ENCODE peak calls at places on chromosomes 13 and 19, in ten cellular contexts. R is neural crest cell, L is Peyer's patch, V is nephron progenitor cell, J is heart left ventricle, Y is lower lobe of right lung, H is fibroblast of lung, K is endothelial cell, X is cardiac muscle cell, D is BE2C. B is an unnamed sample.

GRCh38 chr13:37747071-37747612 is 122.4 kb downstream of the TRPC4 start:
- DNase-seq in R (no peak), L (no peak), V (no peak), J (no peak), Y (no peak), H (peak), K (no peak), X (peak), D (no peak), B (no peak)

GRCh38 chr19:23916991-23917390 is 2.3 kb downstream of the ZNF726 start:
- DNase-seq in R (no peak), L (no peak), V (no peak), J (no peak), Y (no peak), H (peak), K (no peak), X (peak), D (no peak), B (no peak)

GRCh38 chr19:13784731-13785452 is 10.4 kb upstream of the ZSWIM4 start:
- DNase-seq in R (peak), L (peak), V (peak), J (peak), Y (peak), H (peak), K (peak), X (peak), D (peak), B (peak)

GRCh38 chr13:98390086-98390697 is 186.7 kb downstream of the STK24 start:
- DNase-seq in R (no peak), L (no peak), V (no peak), J (no peak), Y (no peak), H (peak), K (no peak), X (peak), D (no peak), B (no peak)

GRCh38 chr19:6226444-6227155 is 53.2 kb downstream of the MLLT1 start:
- DNase-seq in R (no peak), L (no peak), V (no peak), J (peak), Y (peak), H (no peak), K (no peak), X (no peak), D (peak), B (no peak)

GRCh38 chr13:71672527-71672926 is 194.5 kb downstream of the DACH1 start:
- DNase-seq in R (no peak), L (no peak), V (no peak), J (no peak), Y (no peak), H (peak), K (no peak), X (peak), D (no peak), B (no peak)

GRCh38 chr19:32872391-32872790 is 2.8 kb upstream of the SLC7A9 start:
- DNase-seq in R (no peak), L (no peak), V (no peak), J (no peak), Y (no peak), H (no peak), K (no peak), X (no peak), D (no peak), B (no peak)

GRCh38 chr13:79988573-79988972 is 352.4 kb downstream of the SPRY2 start:
- DNase-seq in R (no peak), L (peak), V (no peak), J (no peak), Y (no peak), H (peak), K (no peak), X (peak), D (no peak), B (no peak)

GRCh38 chr13:33262069-33262487 is 23.5 kb downstream of the STARD13 start:
- DNase-seq in R (no peak), L (peak), V (no peak), J (no peak), Y (no peak), H (no peak), K (no peak), X (no peak), D (peak), B (no peak)

GRCh38 chr13:98691360-98691759 is 61.1 kb downstream of the SLC15A1 start:
- DNase-seq in R (no peak), L (no peak), V (no peak), J (no peak), Y (no peak), H (no peak), K (no peak), X (no peak), D (no peak), B (no peak)

GRCh38 chr19:5246554-5247155 is 94.0 kb downstream of the PTPRS start:
- DNase-seq in R (no peak), L (no peak), V (no peak), J (no peak), Y (no peak), H (no peak), K (no peak), X (no peak), D (no peak), B (no peak)

GRCh38 chr19:41437944-41438574 is 1.7 kb downstream of the DMAC2 start:
- DNase-seq in R (no peak), L (peak), V (no peak), J (peak), Y (no peak), H (no peak), K (no peak), X (no peak), D (no peak), B (no peak)

GRCh38 chr19:6076291-6076665 is 34.0 kb downstream of the RFX2 start:
- DNase-seq in R (no peak), L (no peak), V (no peak), J (no peak), Y (no peak), H (no peak), K (no peak), X (no peak), D (no peak), B (no peak)

GRCh38 chr19:45442927-45443461 is 19.3 kb upstream of the ERCC1 start:
- DNase-seq in R (peak), L (no peak), V (peak), J (peak), Y (peak), H (peak), K (peak), X (peak), D (peak), B (no peak)

GRCh38 chr13:48585456-48585840 is 52.6 kb upstream of the RCBTB2 start:
- DNase-seq in R (peak), L (no peak), V (no peak), J (no peak), Y (no peak), H (peak), K (no peak), X (peak), D (no peak), B (no peak)

GRCh38 chr13:64057372-64058020 is 2641.8 kb upstream of the PCDH20 start:
- DNase-seq in R (no peak), L (no peak), V (no peak), J (no peak), Y (no peak), H (no peak), K (no peak), X (no peak), D (no peak), B (no peak)

GRCh38 chr19:38898788-38899446 is 501 bp downstream of the SIRT2 start:
- DNase-seq in R (peak), L (no peak), V (peak), J (no peak), Y (no peak), H (peak), K (no peak), X (peak), D (no peak), B (no peak)

GRCh38 chr19:38831142-38831605 is 420 bp downstream of the ECH1 start:
- DNase-seq in R (peak), L (peak), V (peak), J (peak), Y (peak), H (peak), K (peak), X (peak), D (peak), B (no peak)

GRCh38 chr19:48506138-48506733 is 5.4 kb downstream of the LMTK3 start:
- DNase-seq in R (no peak), L (no peak), V (no peak), J (no peak), Y (no peak), H (peak), K (no peak), X (peak), D (no peak), B (no peak)

GRCh38 chr13:24038846-24039330 is 121.6 kb upstream of the SPATA13 start:
- DNase-seq in R (peak), L (no peak), V (no peak), J (no peak), Y (no peak), H (no peak), K (no peak), X (peak), D (no peak), B (no peak)

GRCh38 chr19:1472227-1473055 is 6.6 kb downstream of the C19orf25 start:
- DNase-seq in R (no peak), L (no peak), V (no peak), J (no peak), Y (peak), H (no peak), K (no peak), X (no peak), D (no peak), B (no peak)

GRCh38 chr19:334296-335071 is 10.1 kb downstream of the MIER2 start:
- DNase-seq in R (no peak), L (peak), V (no peak), J (no peak), Y (no peak), H (no peak), K (no peak), X (no peak), D (no peak), B (no peak)

GRCh38 chr13:24063281-24063851 is 97.2 kb upstream of the SPATA13 start:
- DNase-seq in R (no peak), L (no peak), V (no peak), J (peak), Y (no peak), H (no peak), K (no peak), X (peak), D (no peak), B (no peak)

GRCh38 chr13:52048516-52048915 is 24.0 kb downstream of the UTP14C start:
- DNase-seq in R (no peak), L (no peak), V (no peak), J (no peak), Y (no peak), H (peak), K (no peak), X (no peak), D (no peak), B (no peak)

GRCh38 chr13:48976677-48977625 is 1.2 kb downstream of the FNDC3A start:
- DNase-seq in R (no peak), L (no peak), V (no peak), J (no peak), Y (no peak), H (peak), K (no peak), X (no peak), D (no peak), B (no peak)

GRCh38 chr19:54462072-54462712 is 1.4 kb downstream of the LENG9 start:
- DNase-seq in R (no peak), L (no peak), V (no peak), J (peak), Y (peak), H (no peak), K (no peak), X (no peak), D (no peak), B (no peak)

GRCh38 chr19:54461201-54462071 is 2.1 kb downstream of the LENG9 start:
- DNase-seq in R (no peak), L (no peak), V (no peak), J (no peak), Y (no peak), H (peak), K (no peak), X (peak), D (no peak), B (no peak)

GRCh38 chr19:54464044-54464623 is 556 bp upstream of the LENG9 start:
- DNase-seq in R (peak), L (peak), V (peak), J (peak), Y (peak), H (peak), K (peak), X (peak), D (peak), B (peak)

GRCh38 chr19:54463531-54464043 is at the start of gene LENG9:
- DNase-seq in R (peak), L (peak), V (peak), J (peak), Y (peak), H (peak), K (peak), X (peak), D (peak), B (peak)

DNA sequence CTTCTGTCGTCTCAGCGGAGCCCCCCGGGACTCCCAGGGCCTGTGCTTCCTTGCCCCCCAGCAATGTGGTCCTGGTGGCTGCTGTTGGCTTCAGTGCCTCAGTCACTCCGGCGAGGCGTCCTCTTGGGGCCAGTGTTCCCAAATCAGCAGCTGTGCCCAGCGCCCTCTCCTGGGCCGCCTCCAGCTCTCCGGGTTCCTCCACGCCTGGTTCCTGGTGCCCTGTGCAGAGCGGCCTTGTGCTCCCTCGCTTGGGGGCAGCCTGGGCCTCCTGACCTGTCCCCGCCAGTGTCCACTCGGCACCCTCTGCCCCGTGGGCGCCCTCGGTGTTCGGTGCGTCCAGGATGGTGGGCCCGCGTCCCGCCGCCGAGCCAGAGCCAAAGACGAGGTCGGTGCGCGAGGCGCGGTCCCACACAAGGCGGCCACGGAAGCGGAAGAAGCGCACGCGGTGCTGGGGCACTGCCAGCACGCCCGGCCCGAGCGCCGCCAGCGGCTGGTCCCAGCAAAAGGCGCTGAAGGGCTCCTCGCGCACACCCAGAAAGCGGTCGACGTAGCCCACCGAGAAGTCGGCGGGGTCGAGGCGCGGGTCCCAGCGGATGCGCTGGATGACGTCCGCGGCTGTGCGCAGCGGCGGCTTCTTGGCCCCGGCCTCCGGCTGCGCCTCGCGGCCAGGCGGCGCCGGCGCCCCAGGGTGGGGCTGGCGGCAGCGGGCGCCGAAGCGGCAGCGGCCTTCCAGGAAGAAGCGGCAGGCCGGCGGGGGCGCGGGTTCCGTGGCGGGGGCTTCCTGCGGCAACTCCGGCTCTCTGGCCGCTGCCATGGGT is 656 bp downstream of the LENG9 start:
- DNase-seq in R (peak), L (peak), V (peak), J (peak), Y (peak), H (peak), K (peak), X (peak), D (peak), B (no peak)
- TF ChIP-seq CTCF in R (peak), L (no peak), V (no peak), J (no peak), Y (peak), H (peak), K (no peak), X (peak), D (peak), B (peak)

DNA sequence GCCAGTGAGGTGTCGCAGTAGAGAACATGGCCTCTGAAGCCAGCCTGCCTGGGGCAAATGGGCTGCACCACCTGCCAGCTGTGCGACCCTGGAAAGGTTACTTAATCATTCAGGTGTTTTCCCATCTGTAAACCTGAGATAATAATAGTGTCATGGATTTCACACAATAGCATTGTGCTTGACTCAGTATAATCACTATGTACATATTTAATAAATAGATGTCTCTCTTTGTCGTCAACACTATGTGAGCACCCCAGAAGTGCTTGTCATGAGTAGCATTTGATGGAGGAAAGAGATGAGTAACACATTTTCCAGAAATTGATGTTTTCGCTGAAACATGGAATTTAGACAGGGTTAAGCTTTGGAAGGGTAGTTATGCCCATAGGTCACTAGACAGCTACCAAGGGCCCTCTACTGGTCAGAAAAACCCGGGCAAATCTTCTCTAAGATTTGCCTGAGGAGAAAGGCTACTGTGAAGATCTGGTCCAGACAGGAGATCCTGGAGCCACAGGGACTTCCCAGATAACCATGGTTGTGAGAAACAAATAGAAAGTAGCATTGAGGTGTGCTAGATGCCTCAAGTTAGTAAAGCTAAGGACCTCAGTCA is 9.5 kb upstream of the MBNL2 start:
- DNase-seq in R (no peak), L (no peak), V (no peak), J (no peak), Y (no peak), H (peak), K (peak), X (peak), D (peak), B (no peak)
- TF ChIP-seq CTCF in R (peak), L (no peak), V (peak), J (peak), Y (peak), H (peak), K (peak), X (peak), D (peak), B (peak)

DNA sequence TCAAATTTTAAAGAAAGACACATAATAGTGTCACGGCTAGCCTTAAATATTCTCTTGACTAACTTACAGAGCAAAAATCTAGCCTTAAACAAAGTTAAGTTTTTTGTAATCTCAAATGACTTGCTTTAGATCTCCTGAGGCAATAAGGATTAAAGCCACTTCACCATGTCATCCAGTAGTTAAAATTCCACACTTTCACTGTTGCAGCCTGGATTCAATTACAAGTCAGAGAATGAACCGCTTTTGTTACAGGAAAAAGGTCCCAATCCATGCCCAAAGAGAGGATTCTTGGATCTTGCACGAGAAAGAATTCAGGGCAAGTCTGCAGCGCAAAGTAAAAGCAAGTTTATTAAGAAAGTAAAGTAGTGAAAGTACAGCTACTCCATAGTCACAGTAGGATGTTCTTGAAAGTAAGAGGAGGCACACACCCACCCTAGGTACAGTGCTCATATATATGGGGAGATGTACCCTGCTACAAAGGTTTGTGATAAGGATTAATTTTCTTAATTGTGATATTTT is 34.6 kb upstream of the CD177 start:
- DNase-seq in R (no peak), L (no peak), V (no peak), J (no peak), Y (no peak), H (no peak), K (no peak), X (no peak), D (no peak), B (no peak)
- TF ChIP-seq CTCF in R (no peak), L (no peak), V (no peak), J (no peak), Y (no peak), H (no peak), K (no peak), X (no peak), D (no peak), B (no peak)

GRCh38 chr19:17765069-17765618 is 13.9 kb downstream of the FCHO1 start:
- DNase-seq in R (no peak), L (peak), V (no peak), J (peak), Y (peak), H (no peak), K (no peak), X (no peak), D (no peak), B (no peak)
- TF ChIP-seq CTCF in R (no peak), L (no peak), V (no peak), J (no peak), Y (no peak), H (no peak), K (no peak), X (no peak), D (no peak), B (no peak)